ENCODE peak calls at places on chromosomes 13 and 19, in eight cellular contexts. I is A673; S is fibroblast of lung; X is effector memory CD4-positive, alpha-beta T cell; D is adrenal gland; R is Peyer's patch; K is cardiac muscle cell; Z is astrocyte. T is an unnamed sample.

GRCh38 chr19:32870154-32870573 is 597 bp upstream of the SLC7A9 start:
- DNase-seq in I (no peak), S (no peak), X (no peak), D (no peak), R (peak; percentile 85), K (no peak), Z (no peak), T (no peak)

GRCh38 chr13:60226507-60226906 is 62.8 kb upstream of the DIAPH3 start:
- DNase-seq in I (no peak), S (peak; percentile 14), X (no peak), D (peak; percentile 27), R (no peak), K (peak; percentile 53), Z (peak; percentile 2), T (no peak)

GRCh38 chr13:50998326-50998725 is 88.7 kb downstream of the RNASEH2B start:
- DNase-seq in I (no peak), S (no peak), X (no peak), D (no peak), R (no peak), K (no peak), Z (no peak), T (no peak)

GRCh38 chr19:6754136-6754535 is 13.1 kb downstream of the SH2D3A start:
- DNase-seq in I (no peak), S (no peak), X (no peak), D (no peak), R (no peak), K (no peak), Z (no peak), T (no peak)

GRCh38 chr13:101489635-101490034 is 37.2 kb downstream of the ITGBL1 start:
- DNase-seq in I (no peak), S (peak; percentile 71), X (no peak), D (no peak), R (no peak), K (peak; percentile 5), Z (peak; percentile 63), T (no peak)

GRCh38 chr19:35757231-35757748 is 461 bp upstream of the HSPB6 start:
- DNase-seq in I (peak; percentile 49), S (peak; percentile 96), X (no peak), D (peak; percentile 88), R (peak; percentile 78), K (peak; percentile 98), Z (peak; percentile 93), T (no peak)

GRCh38 chr13:114106526-114106925 is 25.9 kb downstream of the RASA3 start:
- DNase-seq in I (no peak), S (no peak), X (no peak), D (no peak), R (no peak), K (no peak), Z (no peak), T (no peak)

GRCh38 chr19:5588441-5588840 is 20.7 kb upstream of the TINCR start:
- DNase-seq in I (peak; percentile 55), S (peak; percentile 69), X (no peak), D (peak; percentile 78), R (no peak), K (no peak), Z (peak; percentile 60), T (no peak)

GRCh38 chr13:79485014-79485441 is 4.1 kb downstream of the NDFIP2 start:
- DNase-seq in I (no peak), S (peak; percentile 95), X (no peak), D (peak; percentile 36), R (peak; percentile 68), K (peak; percentile 75), Z (peak; percentile 92), T (peak; percentile 62)

GRCh38 chr13:88263808-88264207 is 592.6 kb downstream of the SLITRK5 start:
- DNase-seq in I (no peak), S (no peak), X (no peak), D (no peak), R (no peak), K (no peak), Z (no peak), T (no peak)

GRCh38 chr13:97369269-97369893 is 64.6 kb upstream of the RAP2A start:
- DNase-seq in I (peak; percentile 31), S (no peak), X (no peak), D (no peak), R (no peak), K (no peak), Z (no peak), T (no peak)
- H3K27ac ChIP-seq in I (peak overlapping the region; percentile 26), S (peak overlapping the region; percentile 70), X (peak overlapping the region; percentile 12), D (no peak overlapping the region), R (no peak overlapping the region), K (no peak overlapping the region), Z (peak overlapping the region; percentile 29), T (peak overlapping the region; percentile 68)

GRCh38 chr13:39881383-39881782 is 225.9 kb downstream of the COG6 start:
- DNase-seq in I (no peak), S (no peak), X (no peak), D (no peak), R (no peak), K (no peak), Z (no peak), T (no peak)
- H3K27ac ChIP-seq in I (no peak overlapping the region), S (no peak overlapping the region), X (no peak overlapping the region), D (no peak overlapping the region), R (no peak overlapping the region), K (no peak overlapping the region), Z (no peak overlapping the region), T (no peak overlapping the region)

DNA sequence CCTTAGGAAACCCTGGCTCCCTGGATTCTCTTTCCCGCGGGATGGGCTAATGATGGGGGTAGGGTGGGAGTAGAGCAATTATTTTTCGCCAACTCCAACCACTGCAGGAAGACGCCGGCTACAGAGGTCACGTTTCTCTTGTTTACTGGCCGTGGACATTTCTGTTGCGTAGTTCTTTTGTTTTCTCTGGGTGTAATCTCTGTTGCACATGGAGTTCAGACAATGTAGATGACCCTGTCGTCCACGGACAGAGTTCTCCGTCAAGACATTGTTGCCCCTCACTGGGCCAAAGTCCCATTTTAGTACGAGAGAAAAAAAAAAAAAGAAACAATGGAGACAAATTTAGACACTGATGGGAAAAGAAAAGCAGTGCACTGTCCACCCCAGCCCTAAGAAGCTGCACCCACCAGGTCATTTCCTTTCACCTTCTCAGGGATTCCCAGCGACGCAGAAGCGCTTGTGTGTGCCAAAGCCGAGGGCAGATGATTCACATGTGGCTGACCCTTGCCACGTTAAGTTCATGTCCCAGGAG is 133.9 kb upstream of the ARGLU1 start:
- DNase-seq in I (no peak), S (no peak), X (no peak), D (peak; percentile 57), R (no peak), K (no peak), Z (no peak), T (no peak)
- H3K27ac ChIP-seq in I (no peak overlapping the region), S (no peak overlapping the region), X (no peak overlapping the region), D (no peak overlapping the region), R (no peak overlapping the region), K (no peak overlapping the region), Z (no peak overlapping the region), T (no peak overlapping the region)

DNA sequence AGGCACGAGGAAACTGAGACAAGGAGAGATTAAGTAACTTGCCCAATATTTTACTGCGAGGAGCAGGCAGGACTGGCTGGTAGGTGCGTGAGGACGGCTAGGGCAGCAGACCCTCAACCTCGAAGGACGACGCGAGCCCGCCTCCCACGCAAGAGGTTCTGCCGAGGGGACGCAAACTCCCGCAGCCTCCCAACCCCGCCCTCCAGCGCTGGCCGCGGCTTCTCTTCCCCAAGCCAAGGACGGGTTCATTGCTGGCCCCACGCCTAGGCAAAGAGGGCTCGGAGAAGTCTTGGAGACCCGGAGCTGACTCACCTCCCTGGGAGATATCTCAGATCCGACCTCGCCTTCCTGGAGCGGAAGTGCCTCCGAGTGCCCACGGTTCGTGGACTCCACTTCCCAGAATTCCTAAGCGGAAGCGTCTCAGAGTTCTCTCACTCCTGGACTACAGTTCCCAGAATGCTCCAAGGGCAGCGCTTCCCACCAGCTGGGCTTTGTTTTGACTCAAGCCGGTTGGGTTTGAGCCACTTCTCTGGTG is at the start of gene ZNF235:
- DNase-seq in I (peak; percentile 97), S (peak; percentile 99), X (peak; percentile 34), D (peak; percentile 96), R (peak; percentile 95), K (peak; percentile 99), Z (peak; percentile 98), T (peak; percentile 97)
- H3K27ac ChIP-seq in I (peak within 1 kb of the TSS; percentile 69), S (peak within 1 kb of the TSS; percentile 61), X (no peak within 1 kb of the TSS), D (peak within 1 kb of the TSS; percentile 76), R (peak within 1 kb of the TSS; percentile 75), K (peak within 1 kb of the TSS; percentile 90), Z (peak within 1 kb of the TSS; percentile 67), T (peak within 1 kb of the TSS; percentile 36)

GRCh38 chr13:35107535-35107934 is 165.5 kb downstream of the NBEA start:
- DNase-seq in I (no peak), S (no peak), X (no peak), D (no peak), R (no peak), K (no peak), Z (no peak), T (no peak)
- H3K27ac ChIP-seq in I (no peak overlapping the region), S (no peak overlapping the region), X (no peak overlapping the region), D (no peak overlapping the region), R (no peak overlapping the region), K (no peak overlapping the region), Z (no peak overlapping the region), T (no peak overlapping the region)

GRCh38 chr19:36797786-36798108 is 25.1 kb upstream of the ZNF850 start:
- DNase-seq in I (no peak), S (no peak), X (no peak), D (no peak), R (no peak), K (no peak), Z (no peak), T (no peak)
- H3K27ac ChIP-seq in I (no peak overlapping the region), S (peak overlapping the region; percentile 85), X (peak overlapping the region; percentile 87), D (peak overlapping the region; percentile 59), R (peak overlapping the region; percentile 80), K (peak overlapping the region; percentile 91), Z (peak overlapping the region; percentile 72), T (no peak overlapping the region)

DNA sequence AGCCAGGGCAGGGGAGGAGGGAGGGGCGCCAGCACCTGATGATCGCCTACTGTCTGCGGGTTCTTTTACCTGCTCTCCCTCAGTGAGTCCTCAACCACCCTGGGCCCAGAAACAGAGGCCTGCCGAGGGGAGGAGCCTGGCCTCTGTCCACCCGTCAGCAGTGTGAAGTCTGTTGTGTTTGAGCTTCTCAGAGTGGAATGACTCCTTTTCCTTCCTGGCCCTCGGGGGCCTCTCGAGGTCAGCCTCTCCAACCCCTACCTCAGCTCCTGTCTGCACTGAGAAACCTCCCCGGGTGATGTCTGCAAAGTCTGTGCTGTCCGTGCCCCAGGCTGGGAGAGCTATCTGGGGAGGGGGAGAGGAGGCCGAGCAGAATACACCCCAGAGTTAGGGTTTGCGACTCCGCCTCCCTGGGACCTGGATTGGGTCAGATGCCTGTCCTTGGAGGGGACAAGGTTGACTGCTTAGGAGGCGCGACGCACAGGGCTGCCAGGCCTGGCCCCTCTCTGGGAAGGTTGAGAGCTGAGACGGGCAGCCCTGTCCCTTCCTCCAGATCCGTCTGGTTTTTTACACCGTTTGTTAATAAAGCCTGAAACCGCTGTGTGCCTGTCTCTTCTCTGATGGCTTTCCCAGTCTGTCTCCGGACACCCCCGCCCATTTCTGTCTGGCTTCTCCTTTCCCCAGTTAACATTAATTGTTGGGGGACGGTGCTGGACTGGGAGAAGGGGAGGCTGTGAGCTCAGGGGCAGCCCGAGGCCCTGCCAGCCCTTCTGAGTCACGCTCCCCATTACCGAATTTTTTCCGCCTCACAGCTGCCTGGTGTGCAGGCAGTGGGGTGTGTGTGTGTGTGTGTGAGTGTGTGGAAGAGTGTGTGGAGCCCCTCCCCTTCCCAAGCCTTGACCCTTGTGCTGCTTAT is 1.0 kb upstream of the SSC5D start:
- DNase-seq in I (peak; percentile 81), S (peak; percentile 98), X (no peak), D (peak; percentile 83), R (no peak), K (peak; percentile 96), Z (peak; percentile 98), T (peak; percentile 42)
- H3K27ac ChIP-seq in I (peak overlapping the region; percentile 62), S (peak overlapping the region; percentile 96), X (no peak overlapping the region), D (peak overlapping the region; percentile 93), R (peak overlapping the region; percentile 79), K (peak overlapping the region; percentile 90), Z (peak overlapping the region; percentile 91), T (no peak overlapping the region)

T was measured in SJSA1.